ENCODE peak calls at places on chromosomes 7 and 10, in five cellular contexts. S is HFFc6; P is stimulated activated CD8-positive, alpha-beta memory T cell treated with anti-CD3 and anti-CD28 coated beads, Interleukin-7, amount 100 ng/mL, for 24 hours; V is LHCN-M2; Y is NCI-H1417 treated with DMSO at 0.1 percent for 48 hours. Z is an unnamed sample.

GRCh38 chr7:155298288-155298833 is 683 bp downstream of the INSIG1 start:
- DNase-seq in S (no peak), P (no peak), V (no peak), Y (no peak), Z (no peak)

GRCh38 chr10:119620771-119621384 is 24.1 kb upstream of the TIAL1 start:
- DNase-seq in S (no peak), P (no peak), V (no peak), Y (no peak), Z (no peak)

GRCh38 chr7:137423321-137423720 is 79.8 kb upstream of the PTN start:
- DNase-seq in S (peak), P (no peak), V (peak), Y (no peak), Z (no peak)

GRCh38 chr10:37734971-37735370 is 122.4 kb downstream of the ZNF248 start:
- DNase-seq in S (peak), P (no peak), V (peak), Y (no peak), Z (no peak)

GRCh38 chr10:99775850-99776249 is 6.6 kb upstream of the ABCC2 start:
- DNase-seq in S (peak), P (no peak), V (peak), Y (no peak), Z (no peak)

GRCh38 chr10:19332304-19332703 is 283.7 kb downstream of the MALRD1 start:
- DNase-seq in S (no peak), P (no peak), V (no peak), Y (no peak), Z (no peak)

GRCh38 chr10:127977368-127978009 is 70.6 kb downstream of the PTPRE start:
- DNase-seq in S (no peak), P (no peak), V (peak), Y (no peak), Z (no peak)

GRCh38 chr10:10138685-10139084 is 879.0 kb upstream of the CELF2 start:
- DNase-seq in S (no peak), P (no peak), V (no peak), Y (no peak), Z (no peak)

GRCh38 chr10:122802282-122802681 is 43.4 kb downstream of the CUZD1 start:
- DNase-seq in S (no peak), P (no peak), V (no peak), Y (no peak), Z (no peak)

GRCh38 chr7:45921699-45922519 is 837 bp upstream of the IGFBP3 start:
- DNase-seq in S (peak), P (no peak), V (peak), Y (no peak), Z (no peak)

GRCh38 chr7:4138866-4139265 is 543.2 kb upstream of the FOXK1 start:
- DNase-seq in S (no peak), P (no peak), V (no peak), Y (no peak), Z (no peak)

GRCh38 chr7:65247491-65247890 is 126.2 kb upstream of the ZNF92 start:
- DNase-seq in S (no peak), P (no peak), V (no peak), Y (no peak), Z (no peak)

GRCh38 chr10:8473205-8473604 is 418.7 kb downstream of the GATA3 start:
- DNase-seq in S (no peak), P (no peak), V (no peak), Y (no peak), Z (no peak)

GRCh38 chr7:134458341-134458805 is 527 bp downstream of the AKR1B1 start:
- DNase-seq in S (peak), P (peak), V (peak), Y (no peak), Z (peak)

GRCh38 chr10:6070647-6071046 is 8.5 kb upstream of the IL2RA start:
- DNase-seq in S (no peak), P (no peak), V (no peak), Y (no peak), Z (no peak)

GRCh38 chr10:18279202-18279601 is 139.0 kb downstream of the CACNB2 start:
- DNase-seq in S (no peak), P (no peak), V (peak), Y (no peak), Z (no peak)

GRCh38 chr10:86330778-86331763 is 35.5 kb downstream of the GRID1 start:
- DNase-seq in S (no peak), P (no peak), V (no peak), Y (no peak), Z (no peak)

GRCh38 chr7:80147543-80148376 is 13.1 kb downstream of the GNAI1 start:
- DNase-seq in S (peak), P (no peak), V (peak), Y (no peak), Z (no peak)

GRCh38 chr10:34637419-34637911 is 177.6 kb downstream of the PARD3 start:
- DNase-seq in S (peak), P (peak), V (peak), Y (peak), Z (peak)

GRCh38 chr7:127040042-127040441 is 212.7 kb downstream of the GRM8 start:
- DNase-seq in S (no peak), P (no peak), V (no peak), Y (no peak), Z (no peak)